ENCODE peak calls at places on chromosomes 13 and 19, in seven cellular contexts. M, Q, A, H, T, L and J are unnamed samples.

GRCh38 chr19:39363909-39364457 is 21.8 kb downstream of the SAMD4B start:
- DNase-seq in M (no peak), Q (peak; percentile 78), L (no peak), T (no peak), A (no peak), H (no peak), J (peak; percentile 46)

GRCh38 chr13:90839061-90839460 is 508.4 kb upstream of the MIR17HG start:
- DNase-seq in T (no peak), M (no peak), L (no peak), H (no peak), A (no peak), Q (no peak), J (no peak)

GRCh38 chr19:41959056-41960053 is at the start of gene RABAC1:
- DNase-seq in Q (peak; percentile 89), L (peak; percentile 93), A (peak; percentile 83), H (peak; percentile 89), T (peak; percentile 96), M (peak; percentile 75), J (peak; percentile 97)

GRCh38 chr13:99981115-99982020 is at the start of gene ZIC2:
- DNase-seq in Q (no peak), L (no peak), A (peak; percentile 89), H (no peak), T (peak; percentile 61), M (no peak), J (no peak)

GRCh38 chr19:11887618-11888531 is at the start of gene ZNF69:
- DNase-seq in M (no peak), H (peak; percentile 93), T (peak; percentile 57), A (peak; percentile 33), Q (peak; percentile 50), L (peak; percentile 89), J (peak; percentile 88)

GRCh38 chr13:95643471-95643813 is 1.1 kb downstream of the DZIP1 start:
- DNase-seq in H (no peak), T (no peak), M (no peak), A (no peak), Q (peak; percentile 46), L (no peak), J (peak; percentile 28)

GRCh38 chr19:40461669-40462221 is 3.8 kb downstream of the BLVRB start:
- DNase-seq in M (no peak), A (no peak), H (no peak), T (no peak), L (no peak), Q (no peak), J (no peak)

GRCh38 chr13:93736909-93737308 is 510.3 kb downstream of the GPC6 start:
- DNase-seq in A (no peak), M (no peak), H (no peak), L (no peak), T (no peak), Q (no peak), J (no peak)

GRCh38 chr13:42873081-42873480 is 91.7 kb downstream of the FAM216B start:
- DNase-seq in M (no peak), T (no peak), A (no peak), Q (no peak), L (no peak), H (no peak), J (no peak)

GRCh38 chr19:810077-810855 is 11.5 kb downstream of the PLPPR3 start:
- DNase-seq in A (no peak), Q (no peak), H (no peak), M (no peak), L (no peak), T (peak; percentile 49), J (no peak)

GRCh38 chr19:18086590-18087138 is at the start of gene IL12RB1:
- DNase-seq in T (peak; percentile 70), Q (no peak), H (peak; percentile 42), A (no peak), M (no peak), L (no peak), J (peak; percentile 40)

GRCh38 chr13:51501592-51502205 is 48.9 kb upstream of the INTS6 start:
- DNase-seq in T (no peak), Q (peak; percentile 46), A (no peak), H (no peak), M (no peak), L (no peak), J (peak; percentile 44)

GRCh38 chr13:97471721-97472120 is 37.8 kb downstream of the RAP2A start:
- DNase-seq in Q (no peak), H (no peak), M (no peak), A (no peak), L (no peak), T (no peak), J (no peak)

GRCh38 chr13:111183959-111184684 is 69.0 kb downstream of the ARHGEF7 start:
- DNase-seq in L (no peak), T (no peak), M (no peak), A (peak; percentile 55), Q (peak; percentile 31), H (no peak), J (no peak)

GRCh38 chr13:63901630-63902029 is 2486.0 kb upstream of the PCDH20 start:
- DNase-seq in Q (no peak), A (no peak), T (no peak), L (no peak), H (no peak), M (no peak), J (no peak)

GRCh38 chr19:15684828-15685227 is 11.9 kb downstream of the CYP4F12 start:
- DNase-seq in A (no peak), M (no peak), L (no peak), T (no peak), H (no peak), Q (no peak), J (no peak)

GRCh38 chr19:45908956-45909355 is 5.6 kb downstream of the NANOS2 start:
- DNase-seq in Q (no peak), A (no peak), M (no peak), H (no peak), T (no peak), L (no peak), J (no peak)

GRCh38 chr19:45423589-45424190 is at the start of gene ERCC1:
- DNase-seq in A (peak; percentile 93), Q (peak; percentile 93), T (no peak), M (peak; percentile 81), H (peak; percentile 99), L (peak; percentile 97), J (peak; percentile 94)

GRCh38 chr19:18051887-18052286 is 34.8 kb downstream of the IL12RB1 start:
- DNase-seq in Q (no peak), T (no peak), L (peak; percentile 67), H (peak; percentile 64), A (no peak), M (no peak), J (no peak)

GRCh38 chr13:109479991-109480696 is 306.2 kb downstream of the IRS2 start:
- DNase-seq in M (no peak), T (no peak), L (peak; percentile 67), H (peak; percentile 45), Q (peak; percentile 37), A (no peak), J (no peak)

GRCh38 chr19:7304200-7304599 is 10.0 kb upstream of the INSR start:
- DNase-seq in H (no peak), M (no peak), Q (no peak), L (no peak), A (no peak), T (no peak), J (no peak)

GRCh38 chr13:39600766-39601165 is 2.2 kb downstream of the LHFPL6 start:
- DNase-seq in M (no peak), A (no peak), Q (peak; percentile 41), H (no peak), L (peak; percentile 71), T (no peak), J (no peak)

GRCh38 chr13:39554371-39554770 is 48.6 kb downstream of the LHFPL6 start:
- DNase-seq in L (no peak), T (no peak), A (no peak), M (no peak), Q (peak; percentile 18), H (no peak), J (no peak)

GRCh38 chr19:5298502-5298901 is 42.1 kb downstream of the PTPRS start:
- DNase-seq in Q (no peak), M (no peak), A (no peak), L (no peak), T (no peak), H (peak; percentile 96), J (no peak)

GRCh38 chr19:6551607-6552450 is 21.0 kb downstream of the TNFSF9 start:
- DNase-seq in L (no peak), H (no peak), T (peak; percentile 70), Q (peak; percentile 63), M (no peak), A (no peak), J (peak; percentile 24)

GRCh38 chr19:6739884-6740588 is 556 bp downstream of the TRIP10 start:
- DNase-seq in Q (no peak), L (peak; percentile 63), T (peak; percentile 56), H (peak; percentile 39), M (no peak), A (no peak), J (no peak)

GRCh38 chr19:674282-675151 is 1.7 kb upstream of the FSTL3 start:
- DNase-seq in H (no peak), A (no peak), Q (no peak), L (peak; percentile 56), M (no peak), T (no peak), J (no peak)